ENCODE peak calls at places on chromosomes 13 and 19, in five cellular contexts. One of them, this sample, is unnamed.

GRCh38 chr19:33715462-33715861 is 81.2 kb upstream of the KCTD15 start:
- DNase-seq in H1: no peak
- DNase-seq in H9: no peak
- DNase-seq in IMR-90: no peak
- DNase-seq in neuronal stem cell: no peak
- DNase-seq in this sample: no peak

GRCh38 chr19:45121827-45122345 is 28.9 kb downstream of the PPP1R37 start:
- DNase-seq in H1: no peak
- DNase-seq in H9: no peak
- DNase-seq in IMR-90: no peak
- DNase-seq in neuronal stem cell: no peak
- DNase-seq in this sample: no peak

GRCh38 chr13:48891586-48891985 is 84.1 kb upstream of the FNDC3A start:
- DNase-seq in H1: no peak
- DNase-seq in H9: no peak
- DNase-seq in IMR-90: peak
- DNase-seq in neuronal stem cell: no peak
- DNase-seq in this sample: peak

GRCh38 chr19:50889638-50890037 is 16.4 kb downstream of the KLK2 start:
- DNase-seq in H1: no peak
- DNase-seq in H9: no peak
- DNase-seq in IMR-90: no peak
- DNase-seq in neuronal stem cell: no peak
- DNase-seq in this sample: no peak

GRCh38 chr13:76828316-76828741 is 57.9 kb downstream of the KCTD12 start:
- DNase-seq in H1: no peak
- DNase-seq in H9: no peak
- DNase-seq in IMR-90: peak
- DNase-seq in neuronal stem cell: no peak
- DNase-seq in this sample: no peak

GRCh38 chr19:49805822-49806612 is 7.1 kb downstream of the FUZ start:
- DNase-seq in H1: no peak
- DNase-seq in H9: no peak
- DNase-seq in IMR-90: no peak
- DNase-seq in neuronal stem cell: no peak
- DNase-seq in this sample: no peak

GRCh38 chr13:93881418-93881817 is 598.1 kb downstream of the DCT start:
- DNase-seq in H1: no peak
- DNase-seq in H9: no peak
- DNase-seq in IMR-90: peak
- DNase-seq in neuronal stem cell: no peak
- DNase-seq in this sample: peak

GRCh38 chr13:111388851-111389500 is 68.5 kb downstream of the TEX29 start:
- DNase-seq in H1: no peak
- DNase-seq in H9: no peak
- DNase-seq in IMR-90: no peak
- DNase-seq in neuronal stem cell: no peak
- DNase-seq in this sample: no peak

GRCh38 chr13:101140087-101140770 is 276.1 kb downstream of the NALCN start:
- DNase-seq in H1: no peak
- DNase-seq in H9: no peak
- DNase-seq in IMR-90: no peak
- DNase-seq in neuronal stem cell: no peak
- DNase-seq in this sample: no peak

GRCh38 chr13:111474136-111475002 is 153.9 kb downstream of the TEX29 start:
- DNase-seq in H1: peak
- DNase-seq in H9: peak
- DNase-seq in IMR-90: peak
- DNase-seq in neuronal stem cell: peak
- DNase-seq in this sample: peak

GRCh38 chr13:100523994-100524393 is 64.6 kb downstream of the GGACT start:
- DNase-seq in H1: no peak
- DNase-seq in H9: no peak
- DNase-seq in IMR-90: no peak
- DNase-seq in neuronal stem cell: no peak
- DNase-seq in this sample: no peak

GRCh38 chr13:49330546-49330864 is 82.8 kb downstream of the CDADC1 start:
- DNase-seq in H1: no peak
- DNase-seq in H9: no peak
- DNase-seq in IMR-90: no peak
- DNase-seq in neuronal stem cell: no peak
- DNase-seq in this sample: no peak

DNA sequence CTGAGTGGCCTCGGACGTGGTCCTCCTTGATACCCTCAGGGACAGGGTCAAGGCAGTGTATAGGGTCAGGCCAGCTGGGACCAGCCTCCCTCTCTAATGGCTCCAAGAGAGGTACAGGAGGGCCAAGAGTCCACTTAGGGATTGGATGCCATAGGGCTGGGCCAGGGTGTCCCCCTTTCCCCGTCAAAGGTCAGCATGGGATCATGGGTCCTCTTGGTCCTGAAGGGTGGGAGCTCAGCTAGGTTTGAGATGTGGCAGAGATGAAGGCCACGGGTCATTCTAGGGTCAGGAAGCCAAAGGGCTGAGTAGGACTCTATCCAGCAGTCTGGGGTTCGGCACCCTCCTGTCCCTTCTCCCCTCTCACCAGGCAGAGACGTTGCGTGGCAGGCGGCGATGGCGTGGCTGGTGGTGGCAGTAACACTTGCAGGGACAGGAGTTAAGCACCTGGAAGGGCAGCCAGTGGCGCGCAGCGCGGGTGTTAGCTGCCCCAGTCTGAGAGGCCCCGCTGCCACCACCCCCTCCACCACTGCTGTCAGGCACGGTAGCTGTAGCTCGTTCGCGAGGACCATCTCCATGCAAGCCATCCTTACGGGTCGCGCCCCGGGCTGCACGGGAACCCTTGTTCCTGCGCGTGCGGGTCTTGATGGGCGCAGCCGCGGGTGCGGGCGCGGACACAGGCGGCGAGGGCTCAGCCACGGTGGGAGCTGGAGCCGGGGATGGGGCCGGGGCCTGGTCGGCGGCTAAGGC is 2.6 kb downstream of the GGN start:
- DNase-seq in H1: no peak
- DNase-seq in H9: peak
- DNase-seq in IMR-90: no peak
- DNase-seq in neuronal stem cell: no peak
- DNase-seq in this sample: no peak
- H2BK15ac ChIP-seq in H1: no peak
- H2BK15ac ChIP-seq in H9: no peak
- H2BK15ac ChIP-seq in IMR-90: no peak
- H2BK15ac ChIP-seq in neuronal stem cell: no peak
- H2BK15ac ChIP-seq in this sample: no peak

GRCh38 chr19:3745363-3746045 is 16.0 kb downstream of the APBA3 start:
- DNase-seq in H1: no peak
- DNase-seq in H9: no peak
- DNase-seq in IMR-90: no peak
- DNase-seq in neuronal stem cell: no peak
- DNase-seq in this sample: no peak

GRCh38 chr19:3751236-3751635 is 10.3 kb downstream of the APBA3 start:
- DNase-seq in H1: no peak
- DNase-seq in H9: no peak
- DNase-seq in IMR-90: no peak
- DNase-seq in neuronal stem cell: no peak
- DNase-seq in this sample: no peak

GRCh38 chr19:3746371-3747056 is 15.0 kb downstream of the APBA3 start:
- DNase-seq in H1: no peak
- DNase-seq in H9: no peak
- DNase-seq in IMR-90: no peak
- DNase-seq in neuronal stem cell: no peak
- DNase-seq in this sample: no peak

GRCh38 chr19:3750211-3750610 is 11.3 kb downstream of the APBA3 start:
- DNase-seq in H1: no peak
- DNase-seq in H9: no peak
- DNase-seq in IMR-90: no peak
- DNase-seq in neuronal stem cell: no peak
- DNase-seq in this sample: no peak

GRCh38 chr19:3748965-3749364 is 12.5 kb downstream of the APBA3 start:
- DNase-seq in H1: no peak
- DNase-seq in H9: no peak
- DNase-seq in IMR-90: no peak
- DNase-seq in neuronal stem cell: no peak
- DNase-seq in this sample: no peak
- H4K91ac ChIP-seq in H1: no peak
- H4K91ac ChIP-seq in H9: no peak
- H4K91ac ChIP-seq in IMR-90: no peak
- H4K91ac ChIP-seq in neuronal stem cell: no peak
- H4K91ac ChIP-seq in this sample: no peak

GRCh38 chr13:28718538-28719226 is at the start of gene SLC46A3:
- DNase-seq in H1: peak
- DNase-seq in H9: peak
- DNase-seq in IMR-90: peak
- DNase-seq in neuronal stem cell: peak
- DNase-seq in this sample: peak
- H2BK15ac ChIP-seq in H1: no peak
- H2BK15ac ChIP-seq in H9: no peak
- H2BK15ac ChIP-seq in IMR-90: peak
- H2BK15ac ChIP-seq in neuronal stem cell: no peak
- H2BK15ac ChIP-seq in this sample: no peak

DNA sequence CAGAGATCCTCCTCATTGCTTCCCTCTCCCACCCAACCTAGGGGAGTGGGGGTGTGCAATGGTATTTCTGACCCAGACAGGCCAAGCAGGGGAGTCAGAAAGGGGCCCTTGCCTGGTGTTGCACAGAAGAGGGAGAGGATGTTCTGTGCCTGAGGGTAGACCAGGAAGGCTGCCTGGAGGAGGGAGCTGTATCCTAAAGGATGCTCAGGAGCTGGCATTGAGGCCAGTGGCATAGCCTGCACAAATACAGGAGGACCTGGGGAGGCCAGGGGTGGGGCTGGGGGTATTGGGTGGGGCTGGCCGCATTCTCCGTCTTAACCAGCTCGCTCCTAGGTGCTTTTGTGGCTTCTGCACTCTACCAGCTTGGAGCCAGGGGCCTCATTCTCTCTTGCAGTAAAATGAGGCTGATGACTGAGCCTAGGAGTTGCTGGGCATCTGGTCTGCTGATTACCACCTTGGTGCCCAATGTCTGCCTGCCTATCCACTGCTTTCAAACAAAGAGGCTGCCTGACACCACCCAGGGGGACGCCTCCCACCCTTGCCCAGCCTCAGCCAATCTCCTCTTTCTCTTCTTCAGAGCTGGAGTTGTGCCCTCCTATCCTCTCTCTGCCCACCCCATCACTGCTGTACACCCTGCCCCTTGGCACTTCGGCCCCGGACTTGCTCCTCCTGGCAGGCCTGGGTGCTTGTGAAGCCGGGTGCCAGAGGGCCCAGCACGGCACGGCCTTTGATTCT is 4.6 kb downstream of the RNF225 start:
- DNase-seq in H1: no peak
- DNase-seq in H9: peak
- DNase-seq in IMR-90: no peak
- DNase-seq in neuronal stem cell: no peak
- DNase-seq in this sample: no peak
- H4K91ac ChIP-seq in H1: no peak
- H4K91ac ChIP-seq in H9: no peak
- H4K91ac ChIP-seq in IMR-90: no peak
- H4K91ac ChIP-seq in neuronal stem cell: no peak
- H4K91ac ChIP-seq in this sample: no peak

GRCh38 chr13:90455861-90456260 is 891.6 kb upstream of the MIR17HG start:
- DNase-seq in H1: no peak
- DNase-seq in H9: no peak
- DNase-seq in IMR-90: no peak
- DNase-seq in neuronal stem cell: no peak
- DNase-seq in this sample: no peak

GRCh38 chr13:90461398-90461797 is 886.1 kb upstream of the MIR17HG start:
- DNase-seq in H1: no peak
- DNase-seq in H9: no peak
- DNase-seq in IMR-90: no peak
- DNase-seq in neuronal stem cell: no peak
- DNase-seq in this sample: no peak
- H2BK15ac ChIP-seq in H1: no peak
- H2BK15ac ChIP-seq in H9: no peak
- H2BK15ac ChIP-seq in IMR-90: no peak
- H2BK15ac ChIP-seq in neuronal stem cell: no peak
- H2BK15ac ChIP-seq in this sample: no peak

GRCh38 chr13:104843328-104843727 is 1692.1 kb downstream of the EFNB2 start:
- DNase-seq in H1: no peak
- DNase-seq in H9: no peak
- DNase-seq in IMR-90: no peak
- DNase-seq in neuronal stem cell: no peak
- DNase-seq in this sample: no peak
- H4K91ac ChIP-seq in H1: no peak
- H4K91ac ChIP-seq in H9: no peak
- H4K91ac ChIP-seq in IMR-90: no peak
- H4K91ac ChIP-seq in neuronal stem cell: no peak
- H4K91ac ChIP-seq in this sample: no peak

DNA sequence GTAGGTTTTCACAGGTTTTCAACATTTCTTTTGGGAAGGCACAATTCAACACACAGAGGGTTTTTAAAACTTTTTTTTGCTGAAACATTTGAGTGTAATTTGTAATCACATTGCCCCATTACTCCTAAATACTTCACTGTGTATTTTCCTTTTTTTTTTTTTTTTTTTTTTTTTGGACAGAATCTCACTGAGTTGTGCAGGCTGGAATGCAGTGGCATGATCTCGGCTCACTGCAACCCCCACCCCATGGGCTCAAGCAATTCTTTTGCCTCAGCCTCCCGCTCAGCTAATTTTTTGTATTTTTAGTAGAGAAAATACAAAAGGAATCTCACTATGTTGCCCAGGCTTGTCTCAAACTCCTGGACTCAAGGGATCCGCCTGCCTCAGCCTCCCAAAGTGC is 14.8 kb upstream of the DNAJC15 start:
- DNase-seq in H1: no peak
- DNase-seq in H9: no peak
- DNase-seq in IMR-90: no peak
- DNase-seq in neuronal stem cell: no peak
- DNase-seq in this sample: no peak
- H2BK15ac ChIP-seq in H1: no peak
- H2BK15ac ChIP-seq in H9: no peak
- H2BK15ac ChIP-seq in IMR-90: peak
- H2BK15ac ChIP-seq in neuronal stem cell: no peak
- H2BK15ac ChIP-seq in this sample: no peak

GRCh38 chr19:40774916-40775631 is at the start of gene MIA:
- DNase-seq in H1: no peak
- DNase-seq in H9: no peak
- DNase-seq in IMR-90: no peak
- DNase-seq in neuronal stem cell: no peak
- DNase-seq in this sample: no peak
- H4K91ac ChIP-seq in H1: no peak
- H4K91ac ChIP-seq in H9: no peak
- H4K91ac ChIP-seq in IMR-90: no peak
- H4K91ac ChIP-seq in neuronal stem cell: no peak
- H4K91ac ChIP-seq in this sample: peak

GRCh38 chr13:37956536-37956935 is 87.0 kb upstream of the TRPC4 start:
- DNase-seq in H1: no peak
- DNase-seq in H9: no peak
- DNase-seq in IMR-90: no peak
- DNase-seq in neuronal stem cell: no peak
- DNase-seq in this sample: no peak

GRCh38 chr13:37959284-37959683 is 89.7 kb upstream of the TRPC4 start:
- DNase-seq in H1: no peak
- DNase-seq in H9: no peak
- DNase-seq in IMR-90: no peak
- DNase-seq in neuronal stem cell: no peak
- DNase-seq in this sample: no peak

GRCh38 chr13:37954191-37954590 is 84.6 kb upstream of the TRPC4 start:
- DNase-seq in H1: no peak
- DNase-seq in H9: no peak
- DNase-seq in IMR-90: no peak
- DNase-seq in neuronal stem cell: no peak
- DNase-seq in this sample: no peak
- H2BK15ac ChIP-seq in H1: no peak
- H2BK15ac ChIP-seq in H9: no peak
- H2BK15ac ChIP-seq in IMR-90: no peak
- H2BK15ac ChIP-seq in neuronal stem cell: no peak
- H2BK15ac ChIP-seq in this sample: no peak